ENCODE peak calls at places on chromosomes 6 and 20, in nine cellular contexts. D is omental fat pad; H is amygdala; P is GM13976; Y is activated T-helper 1 cell treated with anti-CD3 and anti-CD28 coated beads, Interleukin-2, amount 50 U/mL, for 16 hours; Z is stimulated activated CD4-positive, alpha-beta T cell treated with anti-CD3 and anti-CD28 coated beads, Interleukin-12 subunit alpha, Interleukin-12 subunit beta, amount 100 ng/mL, for 48 hours; G is caudate nucleus; A is GM06990; Q is ascending aorta. X is an unnamed sample.

GRCh38 chr20:37541326-37541725 is 13.7 kb upstream of the BLCAP start:
- DNase-seq in P (no peak), G (no peak), H (no peak), Z (no peak), Y (no peak), Q (no peak), A (no peak), D (no peak), X (no peak)

GRCh38 chr6:16758163-16758975 is 2.9 kb downstream of the ATXN1 start:
- DNase-seq in Y (no peak), Z (no peak), Q (no peak), P (no peak), A (no peak), D (no peak), G (no peak), H (no peak), X (no peak)

GRCh38 chr6:169811521-169812256 is 60.3 kb downstream of the ERMARD start:
- DNase-seq in H (no peak), Z (no peak), G (no peak), P (no peak), Q (no peak), A (no peak), D (no peak), Y (no peak), X (no peak)

GRCh38 chr20:33165416-33166055 is 2.4 kb upstream of the BPIFA2 start:
- DNase-seq in Q (no peak), P (no peak), G (no peak), Y (no peak), Z (no peak), H (no peak), D (no peak), A (no peak), X (no peak)

GRCh38 chr6:133767571-133767970 is 121.3 kb upstream of the TCF21 start:
- DNase-seq in D (no peak), P (no peak), H (no peak), Y (no peak), Z (no peak), Q (no peak), A (no peak), G (no peak), X (no peak)

GRCh38 chr6:31822038-31822821 is 5.3 kb upstream of the HSPA1B start:
- DNase-seq in G (peak), Q (peak), A (peak), P (peak), H (peak), Y (peak), Z (no peak), D (peak), X (peak)

GRCh38 chr6:13378669-13379590 is 50.6 kb upstream of the TBC1D7 start:
- DNase-seq in H (no peak), A (no peak), Q (no peak), D (no peak), Y (no peak), P (no peak), G (no peak), Z (no peak), X (no peak)

GRCh38 chr6:119349341-119350201 is at the start of gene MAN1A1:
- DNase-seq in Z (peak), D (peak), H (peak), Y (peak), P (peak), A (peak), Q (peak), G (peak), X (peak)

GRCh38 chr6:114366899-114367298 is 24.1 kb upstream of the HS3ST5 start:
- DNase-seq in D (no peak), Q (no peak), A (no peak), G (no peak), Y (no peak), Z (no peak), P (no peak), H (no peak), X (no peak)

GRCh38 chr6:143536866-143537691 is 25.6 kb upstream of the FUCA2 start:
- DNase-seq in P (peak), Y (peak), A (peak), H (peak), G (no peak), Z (peak), Q (no peak), D (no peak), X (no peak)

GRCh38 chr6:2132416-2132815 is 113.0 kb downstream of the GMDS start:
- DNase-seq in H (no peak), P (no peak), G (no peak), Z (no peak), D (no peak), Y (no peak), A (no peak), Q (no peak), X (no peak)

GRCh38 chr20:4444404-4444803 is 277.3 kb upstream of the PRND start:
- DNase-seq in A (no peak), G (no peak), Z (no peak), H (no peak), D (no peak), Y (no peak), Q (no peak), P (no peak), X (no peak)

GRCh38 chr6:161021978-161022743 is 30.6 kb downstream of the MAP3K4 start:
- DNase-seq in D (no peak), Q (no peak), Z (no peak), Y (no peak), H (no peak), A (no peak), P (no peak), G (no peak), X (no peak)

GRCh38 chr6:12039540-12040459 is 27.7 kb downstream of the HIVEP1 start:
- DNase-seq in Q (no peak), Z (no peak), P (no peak), G (no peak), A (no peak), Y (no peak), H (no peak), D (no peak), X (no peak)

GRCh38 chr6:25706314-25707014 is 48.1 kb upstream of the SLC17A4 start:
- DNase-seq in Q (no peak), Y (no peak), P (no peak), Z (no peak), A (no peak), D (no peak), H (peak), G (no peak), X (no peak)

GRCh38 chr20:64104667-64105451 is 2.5 kb downstream of the NPBWR2 start:
- DNase-seq in G (no peak), Q (no peak), P (no peak), H (no peak), A (no peak), D (peak), Y (no peak), Z (no peak), X (no peak)

GRCh38 chr20:49396230-49396629 is 86.2 kb downstream of the KCNB1 start:
- DNase-seq in P (no peak), H (no peak), Z (no peak), A (no peak), Y (no peak), D (no peak), Q (no peak), G (no peak), X (no peak)

GRCh38 chr20:25045343-25045712 is 12.6 kb downstream of the ACSS1 start:
- DNase-seq in P (no peak), H (no peak), Q (no peak), D (no peak), Z (no peak), G (no peak), Y (no peak), A (no peak), X (no peak)

GRCh38 chr6:134622382-134623173 is 304.7 kb upstream of the SGK1 start:
- DNase-seq in G (no peak), Y (no peak), D (no peak), Z (no peak), P (no peak), H (no peak), A (no peak), Q (no peak), X (no peak)

GRCh38 chr20:48703107-48703506 is 124.7 kb downstream of the PREX1 start:
- DNase-seq in D (no peak), Q (no peak), H (no peak), Y (no peak), Z (no peak), A (no peak), P (no peak), G (peak), X (no peak)

GRCh38 chr6:74459260-74459659 is 746.6 kb downstream of the COL12A1 start:
- DNase-seq in D (no peak), Q (no peak), P (no peak), Y (no peak), A (no peak), G (no peak), Z (no peak), H (no peak), X (no peak)

GRCh38 chr20:24461848-24462247 is 7.6 kb upstream of the SYNDIG1 start:
- DNase-seq in A (no peak), Y (no peak), G (no peak), Z (no peak), D (no peak), H (no peak), Q (no peak), P (no peak), X (no peak)

GRCh38 chr6:161540532-161540931 is 266.7 kb upstream of the AGPAT4 start:
- DNase-seq in P (no peak), D (no peak), H (no peak), Y (no peak), A (no peak), G (no peak), Q (no peak), Z (no peak), X (no peak)

GRCh38 chr6:66897576-66897975 is 1190.5 kb upstream of the EYS start:
- DNase-seq in Q (no peak), A (no peak), D (no peak), G (no peak), Y (no peak), Z (no peak), H (no peak), P (no peak), X (no peak)

GRCh38 chr6:170542031-170542719 is 10.9 kb downstream of the PSMB1 start:
- DNase-seq in Q (no peak), P (no peak), Z (no peak), D (no peak), Y (no peak), G (peak), H (no peak), A (no peak), X (peak)

GRCh38 chr20:53948383-53949318 is 121.7 kb downstream of the BCAS1 start:
- DNase-seq in G (no peak), H (no peak), Z (no peak), P (no peak), Y (no peak), Q (no peak), A (no peak), D (no peak), X (no peak)

GRCh38 chr6:26205625-26206574 is 118.7 kb downstream of the HFE start:
- DNase-seq in Q (no peak), Z (no peak), G (no peak), Y (no peak), A (no peak), H (no peak), D (no peak), P (peak), X (no peak)

GRCh38 chr6:89199571-89199970 is 17.6 kb downstream of the GABRR1 start:
- DNase-seq in Z (no peak), D (no peak), A (no peak), G (no peak), Y (no peak), P (no peak), H (no peak), Q (no peak), X (no peak)

GRCh38 chr6:49556429-49556837 is 6.0 kb downstream of the C6orf141 start:
- DNase-seq in Z (no peak), Q (no peak), A (no peak), P (no peak), H (no peak), Y (no peak), G (no peak), D (no peak), X (no peak)

GRCh38 chr6:142946924-142947701 is 2.1 kb upstream of the HIVEP2 start:
- DNase-seq in Y (peak), D (peak), Z (peak), H (peak), G (peak), P (peak), A (peak), Q (peak), X (peak)

GRCh38 chr20:19964289-19965263 is 52.6 kb upstream of the NAA20 start:
- DNase-seq in G (no peak), H (peak), A (no peak), D (no peak), Q (no peak), P (no peak), Y (no peak), Z (no peak), X (no peak)

GRCh38 chr6:138528137-138528536 is 28.8 kb upstream of the NHSL1 start:
- DNase-seq in G (no peak), H (no peak), D (no peak), Y (no peak), P (no peak), Z (no peak), Q (no peak), A (no peak), X (no peak)

X was measured in putamen.